ENCODE peak calls at places on chromosomes 12 and 14, in five cellular contexts. R, Y, I, C and Q are unnamed samples.
A peak's percentile ranks its signal among the peaks of the same experiment; 100 is the strongest.

GRCh38 chr14:65249471-65250161 is 147.3 kb upstream of the MAX start:
- DNase-seq in R (no peak), Y (no peak), I (no peak), C (no peak), Q (no peak)

GRCh38 chr12:2795291-2796186 is 769 bp downstream of the FKBP4 start:
- DNase-seq in R (peak; percentile 47), Y (no peak), I (no peak), C (peak; percentile 69), Q (peak; percentile 61)

GRCh38 chr14:100622708-100623485 is 35.7 kb upstream of the BEGAIN start:
- DNase-seq in R (no peak), Y (no peak), I (no peak), C (no peak), Q (no peak)

GRCh38 chr12:120879102-120879501 is 25.1 kb downstream of the SPPL3 start:
- DNase-seq in R (no peak), Y (no peak), I (no peak), C (no peak), Q (no peak)

GRCh38 chr12:65827827-65828231 is 3.5 kb downstream of the HMGA2 start:
- DNase-seq in R (no peak), Y (no peak), I (no peak), C (peak; percentile 44), Q (peak; percentile 77)

GRCh38 chr14:50342211-50343080 is 30.3 kb downstream of the DMAC2L start:
- DNase-seq in R (peak; percentile 34), Y (peak; percentile 64), I (no peak), C (peak; percentile 72), Q (no peak)

GRCh38 chr14:96493178-96493577 is 9.0 kb upstream of the PAPOLA start:
- DNase-seq in R (no peak), Y (no peak), I (no peak), C (no peak), Q (no peak)

GRCh38 chr12:99619389-99620158 is 28.0 kb upstream of the GARIN6 start:
- DNase-seq in R (peak; percentile 67), Y (no peak), I (no peak), C (peak; percentile 66), Q (peak; percentile 4)

GRCh38 chr12:57429473-57430116 is 1.2 kb downstream of the R3HDM2 start:
- DNase-seq in R (no peak), Y (no peak), I (no peak), C (peak; percentile 32), Q (peak; percentile 47)

GRCh38 chr12:130482448-130482847 is 144.8 kb downstream of the PIWIL1 start:
- DNase-seq in R (peak; percentile 17), Y (no peak), I (no peak), C (no peak), Q (peak; percentile 16)

GRCh38 chr14:69693145-69693544 is 73.8 kb upstream of the SRSF5 start:
- DNase-seq in R (peak; percentile 48), Y (no peak), I (no peak), C (no peak), Q (no peak)

GRCh38 chr14:95498622-95499353 is 17.7 kb downstream of the SYNE3 start:
- DNase-seq in R (no peak), Y (no peak), I (no peak), C (no peak), Q (no peak)

GRCh38 chr12:63276537-63277365 is 125.8 kb upstream of the AVPR1A start:
- DNase-seq in R (peak; percentile 67), Y (no peak), I (no peak), C (peak; percentile 57), Q (peak; percentile 56)

GRCh38 chr12:77161944-77162343 is 96.6 kb upstream of the E2F7 start:
- DNase-seq in R (no peak), Y (no peak), I (no peak), C (no peak), Q (no peak)

GRCh38 chr12:25997401-25997973 is 39.0 kb downstream of the RASSF8 start:
- DNase-seq in R (no peak), Y (no peak), I (no peak), C (peak; percentile 97), Q (peak; percentile 76)